ENCODE peak calls at places on chromosomes 7 and 10, in seven cellular contexts. Z is GM23338, D is endothelial cell, F is colonic mucosa, B is neural crest cell, P is PC-3, C is left lung. W is an unnamed sample.

GRCh38 chr10:17273403-17273802 is 45.4 kb downstream of the VIM start:
- DNase-seq in Z (no peak), D (no peak), F (no peak), B (no peak), P (peak), C (no peak), W (no peak)

GRCh38 chr7:51064688-51065087 is 251.9 kb downstream of the COBL start:
- DNase-seq in Z (no peak), D (no peak), F (no peak), B (no peak), P (no peak), C (no peak), W (no peak)

GRCh38 chr7:158000160-158000559 is 587.5 kb downstream of the PTPRN2 start:
- DNase-seq in Z (peak), D (no peak), F (no peak), B (no peak), P (peak), C (no peak), W (no peak)

GRCh38 chr7:43757073-43757720 is 1.3 kb upstream of the BLVRA start:
- DNase-seq in Z (no peak), D (no peak), F (peak), B (no peak), P (no peak), C (no peak), W (no peak)

GRCh38 chr7:73612598-73613269 is 11.6 kb downstream of the MLXIPL start:
- DNase-seq in Z (peak), D (peak), F (peak), B (no peak), P (peak), C (peak), W (no peak)

GRCh38 chr7:24052572-24053223 is 231.3 kb upstream of the NPY start:
- DNase-seq in Z (no peak), D (no peak), F (no peak), B (no peak), P (peak), C (no peak), W (no peak)

GRCh38 chr7:142477079-142477651 is 219.3 kb upstream of the PRSS58 start:
- DNase-seq in Z (no peak), D (no peak), F (no peak), B (no peak), P (no peak), C (no peak), W (no peak)

GRCh38 chr10:120735773-120736371 is 115.3 kb upstream of the WDR11 start:
- DNase-seq in Z (peak), D (no peak), F (no peak), B (no peak), P (peak), C (no peak), W (no peak)

GRCh38 chr10:71286521-71287294 is 32.4 kb upstream of the SLC29A3 start:
- DNase-seq in Z (no peak), D (no peak), F (no peak), B (no peak), P (no peak), C (peak), W (no peak)

GRCh38 chr10:71284544-71285179 is 34.4 kb upstream of the SLC29A3 start:
- DNase-seq in Z (no peak), D (no peak), F (no peak), B (no peak), P (no peak), C (peak), W (no peak)

GRCh38 chr10:71285986-71286385 is 33.1 kb upstream of the SLC29A3 start:
- DNase-seq in Z (no peak), D (no peak), F (no peak), B (no peak), P (no peak), C (no peak), W (no peak)

GRCh38 chr10:71283410-71283809 is 35.6 kb upstream of the SLC29A3 start:
- DNase-seq in Z (no peak), D (no peak), F (no peak), B (no peak), P (no peak), C (no peak), W (no peak)

GRCh38 chr10:71285180-71285545 is 33.9 kb upstream of the SLC29A3 start:
- DNase-seq in Z (peak), D (peak), F (peak), B (peak), P (peak), C (peak), W (no peak)
- TF ChIP-seq CTCF in Z (peak), D (peak), F (peak), B (peak), P (peak), C (peak), W (peak)

GRCh38 chr7:52184006-52184703 is 851.3 kb upstream of the POM121L12 start:
- DNase-seq in Z (no peak), D (no peak), F (no peak), B (no peak), P (no peak), C (no peak), W (no peak)
- TF ChIP-seq CTCF in Z (no peak), D (no peak), F (no peak), B (no peak), P (no peak), C (no peak), W (no peak)

GRCh38 chr10:122204691-122205489 is 66.2 kb upstream of the BTBD16 start:
- DNase-seq in Z (no peak), D (no peak), F (no peak), B (no peak), P (no peak), C (no peak), W (no peak)
- TF ChIP-seq CTCF in Z (no peak), D (no peak), F (no peak), B (no peak), P (no peak), C (no peak), W (no peak)

DNA sequence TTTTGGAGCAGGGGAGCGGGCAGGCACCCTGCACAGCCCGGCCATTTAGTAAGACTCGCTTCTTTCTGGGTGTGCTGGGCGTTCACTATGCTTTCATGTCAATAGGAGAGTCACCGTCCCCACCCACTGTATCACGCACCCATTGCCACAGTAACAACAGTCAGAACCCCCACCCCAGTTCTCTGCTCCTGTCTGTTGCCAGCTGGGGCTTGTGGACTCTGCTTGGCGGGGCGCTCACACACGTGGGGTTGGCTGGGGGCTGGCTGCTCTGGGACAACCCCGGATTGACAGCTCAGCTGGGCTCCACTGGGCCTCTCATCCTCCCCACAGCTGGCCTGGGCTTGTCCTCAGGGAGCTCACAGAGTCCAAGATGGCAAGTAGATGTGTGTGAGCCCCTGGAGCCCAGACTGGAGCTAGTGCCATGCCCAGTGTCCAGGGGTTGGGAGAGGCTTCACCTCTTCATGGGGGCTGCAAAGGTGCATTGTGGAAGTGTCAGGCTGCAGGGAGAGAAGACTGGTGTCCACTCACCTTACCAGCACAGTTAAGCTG is 59.6 kb downstream of the GLRX3 start:
- DNase-seq in Z (no peak), D (no peak), F (no peak), B (no peak), P (no peak), C (no peak), W (no peak)
- TF ChIP-seq CTCF in Z (no peak), D (no peak), F (no peak), B (no peak), P (no peak), C (no peak), W (no peak)

GRCh38 chr10:84540617-84541288 is 212.4 kb downstream of the CCSER2 start:
- DNase-seq in Z (peak), D (peak), F (peak), B (peak), P (peak), C (peak), W (peak)

GRCh38 chr10:84540022-84540616 is 211.7 kb downstream of the CCSER2 start:
- DNase-seq in Z (no peak), D (no peak), F (no peak), B (no peak), P (peak), C (no peak), W (no peak)

GRCh38 chr10:84542552-84542951 is 214.2 kb downstream of the CCSER2 start:
- DNase-seq in Z (peak), D (no peak), F (no peak), B (no peak), P (no peak), C (no peak), W (no peak)

GRCh38 chr10:84543077-84543476 is 214.7 kb downstream of the CCSER2 start:
- DNase-seq in Z (peak), D (no peak), F (no peak), B (no peak), P (no peak), C (no peak), W (no peak)

GRCh38 chr10:84541289-84541637 is 212.9 kb downstream of the CCSER2 start:
- DNase-seq in Z (peak), D (no peak), F (no peak), B (no peak), P (no peak), C (no peak), W (no peak)
- TF ChIP-seq CTCF in Z (peak), D (no peak), F (no peak), B (no peak), P (peak), C (no peak), W (no peak)

DNA sequence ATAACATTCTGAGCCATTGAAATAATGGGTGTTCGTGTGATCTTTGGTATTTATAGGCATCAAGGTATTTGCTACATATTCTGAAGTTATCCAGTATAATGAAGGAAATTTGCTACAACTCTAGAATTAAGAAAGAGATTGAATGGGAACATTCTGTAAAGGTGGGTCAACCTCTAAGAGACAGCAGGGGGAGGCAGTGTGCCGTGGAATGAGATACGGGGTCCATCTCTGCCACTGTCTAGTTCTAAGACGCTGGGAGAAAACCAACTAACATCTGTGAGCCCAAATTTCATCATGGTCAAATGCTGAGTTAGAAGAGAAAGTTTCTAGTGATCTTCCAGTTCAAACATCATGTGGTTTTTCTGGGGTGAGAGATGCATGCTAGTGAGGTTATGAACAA is 368.9 kb downstream of the SORCS1 start:
- DNase-seq in Z (peak), D (peak), F (peak), B (peak), P (peak), C (no peak), W (no peak)
- TF ChIP-seq CTCF in Z (peak), D (peak), F (peak), B (peak), P (peak), C (no peak), W (peak)

GRCh38 chr7:127350586-127350985 is 41.9 kb downstream of the ZNF800 start:
- DNase-seq in Z (no peak), D (no peak), F (no peak), B (no peak), P (no peak), C (no peak), W (no peak)

GRCh38 chr7:127349881-127350280 is 42.6 kb downstream of the ZNF800 start:
- DNase-seq in Z (no peak), D (no peak), F (no peak), B (no peak), P (no peak), C (no peak), W (no peak)

GRCh38 chr7:127348247-127348631 is 44.3 kb downstream of the ZNF800 start:
- DNase-seq in Z (no peak), D (no peak), F (no peak), B (no peak), P (no peak), C (no peak), W (no peak)

GRCh38 chr7:127346575-127347256 is 45.8 kb downstream of the ZNF800 start:
- DNase-seq in Z (no peak), D (no peak), F (no peak), B (no peak), P (no peak), C (no peak), W (no peak)

GRCh38 chr7:127347567-127348246 is 44.8 kb downstream of the ZNF800 start:
- DNase-seq in Z (peak), D (peak), F (peak), B (peak), P (peak), C (peak), W (peak)
- TF ChIP-seq CTCF in Z (no peak), D (peak), F (peak), B (peak), P (peak), C (peak), W (peak)

GRCh38 chr7:66896441-66896840 is 24.6 kb upstream of the TMEM248 start:
- DNase-seq in Z (no peak), D (no peak), F (no peak), B (no peak), P (no peak), C (no peak), W (no peak)

GRCh38 chr7:66899552-66900280 is 21.3 kb upstream of the TMEM248 start:
- DNase-seq in Z (no peak), D (no peak), F (no peak), B (no peak), P (no peak), C (no peak), W (no peak)

GRCh38 chr7:66894463-66895080 is 26.5 kb upstream of the TMEM248 start:
- DNase-seq in Z (peak), D (peak), F (no peak), B (no peak), P (no peak), C (no peak), W (no peak)
- TF ChIP-seq CTCF in Z (peak), D (no peak), F (no peak), B (peak), P (peak), C (no peak), W (peak)